ENCODE peak calls at places on chromosomes 11 and 22, in four cellular contexts. S is epithelial cell of proximal tubule, G is AG04449, H is psoas muscle. K is an unnamed sample.

GRCh38 chr22:24146791-24147353 is 34.4 kb upstream of the SUSD2 start:
- DNase-seq in S (no peak), G (peak), H (no peak), K (peak)

GRCh38 chr22:49965291-49966040 is 4.9 kb downstream of the PIM3 start:
- DNase-seq in S (no peak), G (no peak), H (peak), K (no peak)

GRCh38 chr11:85772700-85773099 is 38.2 kb downstream of the SYTL2 start:
- DNase-seq in S (no peak), G (peak), H (no peak), K (no peak)

GRCh38 chr11:112042161-112042960 is 17.2 kb downstream of the DLAT start:
- DNase-seq in S (no peak), G (no peak), H (no peak), K (no peak)

GRCh38 chr11:100574894-100575769 is 112.0 kb upstream of the ARHGAP42 start:
- DNase-seq in S (no peak), G (no peak), H (no peak), K (no peak)

GRCh38 chr11:45180888-45181594 is 34.6 kb downstream of the PRDM11 start:
- DNase-seq in S (no peak), G (no peak), H (peak), K (peak)

GRCh38 chr22:26744892-26745808 is 87.8 kb downstream of the MIAT start:
- DNase-seq in S (no peak), G (no peak), H (no peak), K (no peak)

GRCh38 chr11:105189586-105189985 is 50.0 kb upstream of the CARD18 start:
- DNase-seq in S (no peak), G (no peak), H (no peak), K (no peak)

GRCh38 chr11:12157241-12157661 is 46.9 kb downstream of the MICAL2 start:
- DNase-seq in S (no peak), G (peak), H (no peak), K (no peak)

GRCh38 chr11:85918910-85919794 is 64.0 kb downstream of the CCDC83 start:
- DNase-seq in S (no peak), G (no peak), H (no peak), K (no peak)

GRCh38 chr11:110675548-110675947 is 36.7 kb downstream of the ARHGAP20 start:
- DNase-seq in S (no peak), G (no peak), H (no peak), K (no peak)

GRCh38 chr11:96215094-96215782 is 127.8 kb downstream of the MAML2 start:
- DNase-seq in S (peak), G (no peak), H (no peak), K (no peak)

DNA sequence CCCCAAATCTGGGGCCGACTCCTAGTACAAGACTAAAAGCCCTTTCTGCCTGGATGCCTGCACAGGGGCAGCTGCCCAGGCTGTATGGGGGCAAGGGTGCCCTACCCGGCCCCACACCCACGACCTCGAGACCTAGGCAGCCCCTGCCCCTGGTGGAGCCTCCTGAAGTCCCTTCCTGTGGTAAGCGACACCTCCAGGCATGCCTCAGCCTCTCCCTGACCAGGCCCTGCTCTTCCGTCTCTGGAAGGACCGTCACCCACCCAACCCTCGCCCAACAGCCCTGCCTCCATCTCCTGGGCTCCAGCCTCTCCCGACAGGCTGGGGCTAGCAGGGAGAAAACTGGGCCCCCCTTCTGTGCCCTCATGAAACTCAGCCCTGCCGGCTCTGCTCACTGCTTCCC is 22.8 kb upstream of the PPARA start:
- DNase-seq in S (no peak), G (no peak), H (no peak), K (no peak)
- TF ChIP-seq CTCF in S (no peak), G (no peak), H (no peak), K (no peak)

DNA sequence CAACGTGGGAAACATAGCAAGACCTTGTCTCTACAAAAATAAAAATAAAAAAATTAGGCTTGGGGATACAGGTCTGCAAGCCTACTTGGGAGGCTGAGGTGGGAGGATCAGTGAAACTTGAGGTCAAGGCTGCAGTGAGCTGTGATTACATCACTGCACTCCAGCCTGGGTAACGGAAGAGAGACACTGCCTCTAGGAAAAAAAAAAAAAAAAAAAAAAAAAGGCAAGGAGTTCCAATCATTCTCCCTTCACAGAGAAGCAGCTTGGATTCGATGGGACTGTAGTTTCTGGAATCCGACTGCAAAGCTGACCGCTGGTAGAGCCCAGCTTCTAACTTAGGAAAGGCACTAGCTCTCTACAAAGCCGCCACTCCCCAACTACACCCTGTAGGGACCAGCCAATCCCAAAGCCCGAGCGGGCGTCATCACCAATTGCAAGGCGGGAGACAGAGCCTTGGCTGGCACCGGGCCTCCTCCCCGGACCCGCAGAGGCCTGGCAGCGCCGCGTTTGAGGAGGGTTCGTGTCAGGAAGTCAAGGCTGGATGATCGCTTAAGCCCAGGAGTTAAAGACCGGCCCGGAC is 699 bp upstream of the DDB2 start:
- DNase-seq in S (no peak), G (no peak), H (peak), K (peak)
- H3K4me3 ChIP-seq in S (peak), G (peak), H (peak), K (peak)

GRCh38 chr11:77994434-77995362 is at the start of gene INTS4:
- DNase-seq in S (peak), G (peak), H (peak), K (peak)

GRCh38 chr11:77999446-77999845 is 5.0 kb upstream of the INTS4 start:
- DNase-seq in S (no peak), G (no peak), H (no peak), K (no peak)

DNA sequence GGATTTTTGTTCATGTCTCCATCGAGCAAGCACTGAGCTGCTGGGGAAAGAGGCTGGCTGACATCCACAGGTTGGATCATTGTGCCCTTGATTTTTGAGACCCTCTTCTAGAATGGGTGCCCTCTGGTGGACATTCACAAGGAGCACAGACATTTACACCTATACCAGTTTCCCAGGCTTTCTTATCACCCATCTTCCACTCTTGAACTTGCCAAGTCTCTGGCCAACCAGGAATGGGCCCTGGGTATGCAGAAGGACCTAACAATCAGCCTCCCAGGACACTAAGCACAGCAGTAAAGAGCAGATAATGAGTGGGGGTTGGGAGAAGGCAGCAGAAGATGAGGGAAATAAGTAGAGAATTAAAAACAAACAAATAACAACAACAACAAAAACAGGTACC is 5.7 kb upstream of the INTS4 start:
- DNase-seq in S (no peak), G (peak), H (no peak), K (peak)
- TF ChIP-seq CTCF in S (peak), G (peak), H (peak), K (peak)

GRCh38 chr22:35384567-35384966 is 3.7 kb downstream of the HMOX1 start:
- DNase-seq in S (no peak), G (no peak), H (no peak), K (peak)

GRCh38 chr22:35381424-35381772 is 502 bp downstream of the HMOX1 start:
- DNase-seq in S (no peak), G (no peak), H (no peak), K (no peak)

GRCh38 chr22:35383679-35384071 is 2.8 kb downstream of the HMOX1 start:
- DNase-seq in S (no peak), G (no peak), H (no peak), K (no peak)

GRCh38 chr22:35386670-35387288 is 5.9 kb downstream of the HMOX1 start:
- DNase-seq in S (no peak), G (no peak), H (no peak), K (no peak)

DNA sequence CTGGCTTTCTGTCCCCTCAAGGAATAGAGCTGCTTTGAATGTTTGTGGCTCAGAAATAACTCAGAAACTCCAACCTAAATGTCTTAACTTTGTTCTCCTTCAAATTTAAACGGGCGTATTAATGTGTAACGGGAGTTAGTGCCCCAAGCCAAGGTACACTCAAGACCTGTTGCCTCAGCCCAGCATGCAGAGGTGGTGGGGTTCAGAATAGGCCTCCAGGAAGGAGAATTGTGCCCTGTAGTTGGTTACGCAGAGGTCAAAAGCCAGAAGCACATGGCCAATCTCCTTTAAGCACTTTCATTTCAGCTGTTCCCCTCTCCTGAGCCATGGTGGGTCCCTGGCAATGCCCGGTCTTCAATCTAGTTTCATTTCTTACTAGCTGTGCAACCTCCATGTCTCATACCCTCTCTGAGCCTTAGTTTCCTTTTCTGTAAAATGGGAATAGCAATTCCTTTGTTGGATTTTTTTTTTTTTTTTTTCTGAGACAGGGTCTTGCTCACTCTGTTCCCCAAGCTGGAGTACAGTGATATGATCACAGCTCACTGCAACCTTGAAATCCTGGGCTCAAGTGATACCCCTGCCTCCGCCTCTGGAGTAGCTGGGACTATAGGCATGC is 4.2 kb downstream of the HMOX1 start:
- DNase-seq in S (no peak), G (no peak), H (no peak), K (no peak)
- H3K4me3 ChIP-seq in S (no peak), G (no peak), H (peak), K (no peak)

GRCh38 chr11:79157738-79158137 is 283.1 kb downstream of the TENM4 start:
- DNase-seq in S (no peak), G (no peak), H (no peak), K (no peak)

GRCh38 chr11:79156031-79156430 is 284.8 kb downstream of the TENM4 start:
- DNase-seq in S (no peak), G (no peak), H (no peak), K (no peak)

GRCh38 chr11:79165908-79166307 is 274.9 kb downstream of the TENM4 start:
- DNase-seq in S (no peak), G (no peak), H (no peak), K (no peak)

GRCh38 chr11:79159657-79160450 is 281.0 kb downstream of the TENM4 start:
- DNase-seq in S (no peak), G (no peak), H (no peak), K (no peak)

GRCh38 chr11:79160786-79161403 is 279.9 kb downstream of the TENM4 start:
- DNase-seq in S (no peak), G (no peak), H (no peak), K (no peak)
- TF ChIP-seq CTCF in S (peak), G (no peak), H (peak), K (peak)

GRCh38 chr22:36678477-36678876 is 25.1 kb downstream of the CACNG2 start:
- DNase-seq in S (no peak), G (no peak), H (no peak), K (no peak)

GRCh38 chr22:36680038-36680437 is 23.5 kb downstream of the CACNG2 start:
- DNase-seq in S (no peak), G (no peak), H (no peak), K (no peak)

GRCh38 chr22:36687516-36687915 is 16.0 kb downstream of the CACNG2 start:
- DNase-seq in S (no peak), G (no peak), H (no peak), K (peak)

GRCh38 chr22:36682835-36683234 is 20.7 kb downstream of the CACNG2 start:
- DNase-seq in S (no peak), G (no peak), H (no peak), K (no peak)
- H3K4me3 ChIP-seq in S (no peak), G (no peak), H (no peak), K (no peak)

K was measured in retinal pigment epithelial cell.